ENCODE peak calls at places on chromosomes 16 and 17, in seven cellular contexts. Z is colonic mucosa, W is NCI-H510A treated with DMSO at 0.1 percent for 48 hours, V is KG1, T is choroid plexus epithelial cell, F is T-helper 1 cell, K is small intestine. C is an unnamed sample.

GRCh38 chr17:8912060-8912981 is 44.8 kb upstream of the PIK3R6 start:
- DNase-seq in W (no peak), Z (no peak), F (no peak), T (no peak), K (no peak), V (no peak), C (no peak)

GRCh38 chr16:66935319-66936011 is at the start of gene CES2:
- DNase-seq in F (no peak), K (peak), V (no peak), Z (peak), T (peak), W (no peak), C (no peak)

GRCh38 chr17:67642488-67642887 is 75.2 kb upstream of the NOL11 start:
- DNase-seq in V (no peak), T (no peak), Z (no peak), W (no peak), F (no peak), K (no peak), C (no peak)

GRCh38 chr17:79563237-79564013 is 47.4 kb downstream of the RBFOX3 start:
- DNase-seq in W (no peak), V (no peak), Z (no peak), F (no peak), T (peak), K (no peak), C (no peak)

GRCh38 chr16:66226762-66227161 is 139.7 kb upstream of the CDH5 start:
- DNase-seq in V (no peak), T (no peak), F (no peak), K (no peak), Z (no peak), W (no peak), C (no peak)

GRCh38 chr16:4200000-4200780 is 41.7 kb downstream of the SRL start:
- DNase-seq in V (no peak), W (peak), K (peak), F (no peak), Z (peak), T (peak), C (peak)

GRCh38 chr16:16166085-16166484 is 57.2 kb downstream of the ABCC6 start:
- DNase-seq in W (no peak), T (no peak), Z (no peak), K (no peak), V (no peak), F (no peak), C (no peak)

GRCh38 chr17:62797959-62798358 is 10.2 kb downstream of the MARCHF10 start:
- DNase-seq in T (no peak), V (no peak), Z (no peak), F (no peak), W (no peak), K (no peak), C (no peak)

GRCh38 chr17:45873728-45874127 is 20.6 kb upstream of the MAPT start:
- DNase-seq in F (no peak), T (no peak), K (no peak), Z (no peak), W (no peak), V (peak), C (peak)

GRCh38 chr17:45905812-45906211 is 11.5 kb downstream of the MAPT start:
- DNase-seq in Z (no peak), W (no peak), V (no peak), F (no peak), K (no peak), T (no peak), C (no peak)

GRCh38 chr16:68479271-68479670 is 31.0 kb upstream of the SMPD3 start:
- DNase-seq in Z (no peak), W (no peak), F (no peak), T (no peak), V (no peak), K (no peak), C (no peak)

C was measured in activated effector memory CD4-positive, alpha-beta T cell treated with Interleukin-2 at 50 U/mL for 16 hours.